ENCODE peak calls at places on chromosomes 13 and 19, in six cellular contexts. J is prostate gland, C is stomach, W is ovary, A is body of pancreas, S is heart left ventricle. L is an unnamed sample.

GRCh38 chr13:98279473-98280175 is 102.6 kb upstream of the RNF113B start:
- DNase-seq in A (no peak), J (no peak), S (no peak), W (no peak), C (no peak), L (no peak)

GRCh38 chr13:87280139-87280538 is 391.0 kb upstream of the SLITRK5 start:
- DNase-seq in J (no peak), S (no peak), C (no peak), W (no peak), A (no peak), L (no peak)

GRCh38 chr19:41869374-41869955 is 7.6 kb upstream of the CD79A start:
- DNase-seq in C (no peak), J (no peak), W (no peak), A (no peak), S (no peak), L (no peak)

GRCh38 chr19:32219392-32219791 is 126.0 kb upstream of the ZNF507 start:
- DNase-seq in A (no peak), S (no peak), C (no peak), W (no peak), J (no peak), L (no peak)

GRCh38 chr19:48121066-48121465 is 10.4 kb upstream of the PLA2G4C start:
- DNase-seq in S (no peak), J (no peak), C (no peak), W (no peak), A (no peak), L (no peak)

GRCh38 chr13:99316657-99317244 is 9.6 kb upstream of the GPR183 start:
- DNase-seq in C (peak), S (no peak), W (no peak), A (peak), J (no peak), L (no peak)

GRCh38 chr13:26575244-26575643 is 17.8 kb downstream of the WASF3 start:
- DNase-seq in C (no peak), J (no peak), W (no peak), S (no peak), A (no peak), L (no peak)

GRCh38 chr13:101700598-101700997 is 248.1 kb downstream of the ITGBL1 start:
- DNase-seq in S (no peak), W (no peak), J (peak), A (no peak), C (no peak), L (no peak)

GRCh38 chr19:10724573-10725071 is 6.7 kb downstream of the DNM2 start:
- DNase-seq in W (no peak), S (no peak), C (no peak), J (no peak), A (no peak), L (no peak)

GRCh38 chr19:32873560-32873959 is 4.0 kb upstream of the SLC7A9 start:
- DNase-seq in S (no peak), A (no peak), W (no peak), J (no peak), C (no peak), L (no peak)

GRCh38 chr13:51453959-51454703 is 1.3 kb upstream of the INTS6 start:
- DNase-seq in W (peak), A (no peak), J (peak), S (peak), C (no peak), L (peak)

GRCh38 chr19:12936582-12936981 is 1.8 kb upstream of the CALR start:
- DNase-seq in A (no peak), C (no peak), S (no peak), W (no peak), J (no peak), L (no peak)

GRCh38 chr13:24228852-24229458 is 68.4 kb downstream of the SPATA13 start:
- DNase-seq in S (no peak), A (peak), W (no peak), J (no peak), C (no peak), L (peak)

GRCh38 chr13:43132228-43132627 is 108.8 kb downstream of the DNAJC15 start:
- DNase-seq in C (peak), J (peak), A (peak), W (no peak), S (peak), L (no peak)

GRCh38 chr19:7980635-7981121 is 24.8 kb downstream of the ELAVL1 start:
- DNase-seq in A (no peak), S (no peak), W (no peak), C (no peak), J (no peak), L (no peak)

GRCh38 chr19:38731654-38732301 is 12.5 kb downstream of the CAPN12 start:
- DNase-seq in A (peak), J (peak), C (peak), S (no peak), W (peak), L (no peak)

GRCh38 chr19:12237143-12237839 is 57.4 kb downstream of the ZNF44 start:
- DNase-seq in A (no peak), W (no peak), S (no peak), C (no peak), J (no peak), L (no peak)

DNA sequence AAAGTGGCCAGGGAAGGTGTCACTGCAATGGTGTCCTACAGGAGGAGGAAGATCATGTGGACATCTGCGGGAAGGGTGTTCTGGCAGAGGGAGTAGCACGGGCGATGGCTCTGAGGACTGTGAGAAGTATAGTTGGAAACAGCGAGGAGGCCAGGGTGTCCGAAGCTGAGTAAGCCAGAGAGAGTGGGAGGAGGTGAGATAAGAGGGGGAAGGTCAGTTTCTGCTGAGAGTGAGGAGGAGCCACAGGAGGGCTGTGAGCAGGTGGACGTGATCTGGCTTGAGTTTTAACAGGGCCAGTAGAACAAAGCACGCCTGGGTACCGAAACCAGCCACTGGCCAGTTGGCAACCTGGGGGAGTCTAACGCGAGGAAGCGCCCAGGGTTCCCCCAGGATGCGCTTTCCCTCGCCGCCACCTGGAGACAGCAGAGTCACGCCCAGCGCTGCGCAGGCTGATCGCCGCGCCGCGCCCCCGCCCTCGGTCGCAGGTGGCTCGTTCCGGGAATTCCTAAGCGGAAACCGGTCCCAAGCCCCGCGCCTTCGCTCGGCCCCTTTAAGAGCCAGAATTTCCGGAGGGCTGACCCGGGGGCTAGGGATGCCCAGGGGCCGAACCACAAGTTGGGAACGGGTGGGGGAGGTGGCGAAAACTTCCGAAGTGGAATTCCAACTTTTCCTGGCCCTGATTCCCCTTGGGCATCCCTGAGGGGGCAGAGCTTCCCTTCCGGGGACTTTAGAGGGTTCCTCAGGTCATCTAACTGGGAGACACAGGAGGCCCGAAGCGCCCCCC is 1.1 kb upstream of the LSR start:
- DNase-seq in S (peak), C (peak), J (peak), A (peak), W (peak), L (no peak)
- TF ChIP-seq POLR2A in S (no peak), C (no peak), J (peak), A (peak), W (no peak), L (no peak)

GRCh38 chr13:110061270-110061669 is 245.7 kb downstream of the COL4A1 start:
- DNase-seq in S (no peak), J (no peak), A (no peak), C (no peak), W (no peak), L (no peak)

GRCh38 chr13:110054041-110054440 is 252.9 kb downstream of the COL4A1 start:
- DNase-seq in S (no peak), W (no peak), J (no peak), C (no peak), A (no peak), L (no peak)

GRCh38 chr13:110055089-110055488 is 251.9 kb downstream of the COL4A1 start:
- DNase-seq in W (no peak), C (no peak), S (no peak), J (no peak), A (no peak), L (no peak)

GRCh38 chr13:110056640-110057039 is 250.3 kb downstream of the COL4A1 start:
- DNase-seq in A (no peak), W (no peak), J (no peak), C (no peak), S (no peak), L (no peak)

DNA sequence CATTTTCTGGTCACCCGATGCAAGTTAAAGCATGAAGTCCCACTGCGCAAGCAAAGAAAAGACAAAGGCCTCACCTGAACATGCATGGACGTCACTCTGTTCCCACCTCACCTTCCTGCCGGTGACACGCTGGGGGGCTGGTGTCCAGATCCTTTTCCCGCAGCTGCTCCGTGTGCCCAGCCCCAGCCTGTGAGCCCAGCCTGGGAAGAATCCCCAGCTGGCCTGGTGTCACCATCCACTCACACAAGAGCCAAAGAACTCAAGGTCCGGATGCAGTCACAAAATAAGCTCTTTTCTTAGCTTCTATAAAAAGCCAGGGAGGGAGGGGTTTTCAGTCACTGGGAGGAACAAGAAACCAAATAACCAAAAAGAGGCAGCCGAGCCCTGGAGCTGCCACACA is 249.9 kb downstream of the COL4A1 start:
- DNase-seq in W (no peak), S (no peak), J (no peak), A (no peak), C (no peak), L (no peak)
- TF ChIP-seq POLR2A in W (no peak), S (no peak), J (no peak), A (no peak), C (no peak), L (no peak)

GRCh38 chr19:45403781-45404556 is 900 bp downstream of the PPP1R13L start:
- DNase-seq in J (peak), C (peak), W (peak), S (peak), A (peak), L (peak)

GRCh38 chr19:45405435-45406164 is 731 bp upstream of the PPP1R13L start:
- DNase-seq in S (peak), C (peak), A (peak), W (peak), J (peak), L (peak)

GRCh38 chr19:45406165-45406956 is at the start of gene POLR1G:
- DNase-seq in W (peak), J (peak), S (peak), A (peak), C (peak), L (peak)

GRCh38 chr19:45403272-45403671 is 1.6 kb downstream of the PPP1R13L start:
- DNase-seq in S (no peak), W (no peak), C (no peak), J (no peak), A (no peak), L (no peak)

GRCh38 chr19:45404557-45405434 is at the start of gene PPP1R13L:
- DNase-seq in J (peak), A (peak), C (peak), S (peak), W (peak), L (no peak)
- TF ChIP-seq POLR2A in J (peak), A (peak), C (no peak), S (peak), W (no peak), L (no peak)

DNA sequence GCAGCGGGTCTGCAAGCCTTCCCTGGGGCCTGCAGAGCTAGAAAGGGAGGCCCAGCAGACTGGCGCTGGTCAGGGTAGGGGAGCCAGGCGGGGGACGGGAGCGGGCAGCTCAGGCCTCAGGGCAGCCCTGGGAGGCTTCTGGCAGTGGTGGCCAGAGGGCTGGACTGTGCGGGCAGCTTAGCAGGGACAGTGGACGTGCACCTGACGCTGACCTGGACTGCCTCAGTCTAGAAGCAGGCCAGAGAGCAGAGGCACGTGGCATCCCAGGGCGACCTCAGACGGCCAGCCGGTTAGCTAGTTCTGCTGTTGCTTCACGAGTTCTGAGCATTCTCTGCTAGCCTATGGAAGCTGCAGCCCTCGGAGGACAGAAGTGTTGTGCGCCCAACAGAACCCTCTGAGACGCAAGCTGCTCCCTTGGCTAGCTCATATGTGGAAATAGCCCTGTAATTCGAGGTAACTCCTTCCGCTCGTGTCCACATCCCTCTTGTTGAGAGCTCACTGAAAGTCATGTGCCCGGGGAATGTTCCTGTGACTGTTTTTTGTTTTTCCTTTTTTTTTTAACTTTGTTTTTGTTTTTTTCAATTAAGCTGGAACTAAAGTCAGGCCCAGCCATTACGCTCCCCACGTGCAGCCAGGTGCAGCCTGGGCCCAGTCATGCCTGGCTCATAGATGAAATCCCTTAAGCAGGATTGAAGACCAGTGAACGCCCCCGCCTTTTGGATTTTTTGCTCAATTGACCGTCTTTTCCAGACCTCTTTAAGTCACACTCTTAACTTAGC is 1.9 kb upstream of the FAM174C start:
- DNase-seq in C (no peak), S (no peak), W (no peak), J (no peak), A (no peak), L (no peak)
- TF ChIP-seq POLR2A in C (no peak), S (no peak), W (no peak), J (no peak), A (no peak), L (no peak)

GRCh38 chr19:4358709-4359626 is 15.6 kb downstream of the MPND start:
- DNase-seq in A (no peak), W (no peak), C (no peak), J (no peak), S (no peak), L (no peak)
- TF ChIP-seq POLR2A in A (no peak), W (no peak), C (no peak), J (no peak), S (no peak), L (no peak)

DNA sequence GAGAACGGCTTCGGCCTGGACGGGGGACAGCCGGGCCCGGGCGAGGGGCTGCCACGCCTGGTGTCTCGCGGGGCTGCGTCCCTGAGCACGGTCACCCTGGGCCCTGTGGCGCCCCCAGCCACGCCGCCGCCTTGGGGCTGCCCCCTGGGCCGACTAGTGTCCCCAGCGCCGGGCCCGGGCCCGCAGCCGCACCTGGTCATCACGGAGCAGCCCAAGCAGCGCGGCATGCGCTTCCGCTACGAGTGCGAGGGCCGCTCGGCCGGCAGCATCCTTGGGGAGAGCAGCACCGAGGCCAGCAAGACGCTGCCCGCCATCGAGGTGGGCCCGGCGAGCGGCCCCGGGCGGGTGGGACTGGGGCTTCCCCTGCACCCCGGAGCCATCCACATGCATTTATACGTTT is 10.7 kb downstream of the RELB start:
- DNase-seq in A (no peak), J (no peak), S (no peak), C (no peak), W (no peak), L (no peak)
- TF ChIP-seq POLR2A in A (no peak), J (no peak), S (no peak), C (no peak), W (no peak), L (no peak)

GRCh38 chr19:19224852-19225494 is 13.2 kb downstream of the NCAN start:
- DNase-seq in C (peak), S (peak), A (peak), W (peak), J (peak), L (peak)
- TF ChIP-seq POLR2A in C (no peak), S (no peak), A (no peak), W (no peak), J (no peak), L (no peak)